ENCODE peak calls at places on chromosomes 5 and 9, in ten cellular contexts. D, I, O, U, R, S, Q, Z, Y and E are unnamed samples.

GRCh38 chr5:65213921-65214525 is 267.7 kb downstream of the ADAMTS6 start:
- DNase-seq in D (peak; percentile 9), I (no peak), O (no peak), U (no peak), R (peak; percentile 13), S (peak; percentile 17), Q (no peak), Z (no peak), Y (peak; percentile 26), E (no peak)

GRCh38 chr5:158463188-158463587 is 604.2 kb upstream of the CLINT1 start:
- DNase-seq in D (no peak), I (no peak), O (no peak), U (no peak), R (no peak), S (no peak), Q (no peak), Z (no peak), Y (no peak), E (no peak)

GRCh38 chr5:159953609-159954008 is 37.3 kb downstream of the ADRA1B start:
- DNase-seq in D (no peak), I (no peak), O (no peak), U (no peak), R (no peak), S (no peak), Q (no peak), Z (no peak), Y (no peak), E (no peak)

GRCh38 chr5:36874465-36874864 is 2.1 kb upstream of the NIPBL start:
- DNase-seq in D (no peak), I (no peak), O (no peak), U (no peak), R (no peak), S (no peak), Q (no peak), Z (no peak), Y (no peak), E (no peak)

GRCh38 chr9:133683494-133684460 is 47.6 kb downstream of the DBH start:
- DNase-seq in D (no peak), I (no peak), O (no peak), U (no peak), R (no peak), S (no peak), Q (no peak), Z (no peak), Y (no peak), E (no peak)

GRCh38 chr5:124527220-124527991 is 219.0 kb downstream of the ZNF608 start:
- DNase-seq in D (peak; percentile 31), I (no peak), O (no peak), U (no peak), R (no peak), S (no peak), Q (no peak), Z (no peak), Y (no peak), E (no peak)

GRCh38 chr5:99033014-99033931 is 104.5 kb upstream of the CHD1 start:
- DNase-seq in D (no peak), I (no peak), O (no peak), U (no peak), R (no peak), S (no peak), Q (no peak), Z (no peak), Y (no peak), E (no peak)

GRCh38 chr9:107759823-107760166 is 270.2 kb upstream of the KLF4 start:
- DNase-seq in D (no peak), I (no peak), O (no peak), U (no peak), R (no peak), S (no peak), Q (no peak), Z (no peak), Y (no peak), E (no peak)

GRCh38 chr5:11319851-11320580 is 559.0 kb upstream of the DAP start:
- DNase-seq in D (no peak), I (no peak), O (no peak), U (no peak), R (no peak), S (no peak), Q (peak; percentile 10), Z (no peak), Y (no peak), E (no peak)

GRCh38 chr9:90966475-90967150 is 165.0 kb downstream of the SYK start:
- DNase-seq in D (no peak), I (no peak), O (no peak), U (no peak), R (no peak), S (no peak), Q (no peak), Z (no peak), Y (no peak), E (no peak)

GRCh38 chr9:112535364-112535763 is 48.7 kb downstream of the KIAA1958 start:
- DNase-seq in D (no peak), I (no peak), O (no peak), U (no peak), R (no peak), S (no peak), Q (no peak), Z (no peak), Y (no peak), E (no peak)

GRCh38 chr9:86859056-86859455 is 88.2 kb downstream of the GAS1 start:
- DNase-seq in D (no peak), I (no peak), O (no peak), U (no peak), R (no peak), S (no peak), Q (no peak), Z (peak; percentile 51), Y (no peak), E (no peak)

GRCh38 chr5:1206521-1207412 is 5.4 kb downstream of the SLC6A19 start:
- DNase-seq in D (no peak), I (no peak), O (no peak), U (no peak), R (no peak), S (no peak), Q (no peak), Z (no peak), Y (no peak), E (no peak)

GRCh38 chr9:127629468-127630081 is 17.5 kb downstream of the STXBP1 start:
- DNase-seq in D (no peak), I (no peak), O (no peak), U (no peak), R (no peak), S (peak; percentile 55), Q (no peak), Z (no peak), Y (no peak), E (no peak)

GRCh38 chr5:14628346-14628745 is 36.2 kb upstream of the OTULIN start:
- DNase-seq in D (no peak), I (peak; percentile 21), O (no peak), U (no peak), R (no peak), S (peak; percentile 57), Q (no peak), Z (no peak), Y (no peak), E (peak; percentile 24)

GRCh38 chr5:130268489-130268888 is 364.2 kb downstream of the CHSY3 start:
- DNase-seq in D (no peak), I (no peak), O (no peak), U (no peak), R (no peak), S (no peak), Q (no peak), Z (no peak), Y (no peak), E (no peak)

GRCh38 chr9:124133752-124134151 is 122.2 kb downstream of the LHX2 start:
- DNase-seq in D (peak; percentile 59), I (no peak), O (peak; percentile 57), U (no peak), R (no peak), S (no peak), Q (no peak), Z (no peak), Y (no peak), E (no peak)

GRCh38 chr5:178561746-178562264 is 28.4 kb downstream of the COL23A1 start:
- DNase-seq in D (no peak), I (no peak), O (no peak), U (no peak), R (no peak), S (no peak), Q (no peak), Z (no peak), Y (no peak), E (no peak)

DNA sequence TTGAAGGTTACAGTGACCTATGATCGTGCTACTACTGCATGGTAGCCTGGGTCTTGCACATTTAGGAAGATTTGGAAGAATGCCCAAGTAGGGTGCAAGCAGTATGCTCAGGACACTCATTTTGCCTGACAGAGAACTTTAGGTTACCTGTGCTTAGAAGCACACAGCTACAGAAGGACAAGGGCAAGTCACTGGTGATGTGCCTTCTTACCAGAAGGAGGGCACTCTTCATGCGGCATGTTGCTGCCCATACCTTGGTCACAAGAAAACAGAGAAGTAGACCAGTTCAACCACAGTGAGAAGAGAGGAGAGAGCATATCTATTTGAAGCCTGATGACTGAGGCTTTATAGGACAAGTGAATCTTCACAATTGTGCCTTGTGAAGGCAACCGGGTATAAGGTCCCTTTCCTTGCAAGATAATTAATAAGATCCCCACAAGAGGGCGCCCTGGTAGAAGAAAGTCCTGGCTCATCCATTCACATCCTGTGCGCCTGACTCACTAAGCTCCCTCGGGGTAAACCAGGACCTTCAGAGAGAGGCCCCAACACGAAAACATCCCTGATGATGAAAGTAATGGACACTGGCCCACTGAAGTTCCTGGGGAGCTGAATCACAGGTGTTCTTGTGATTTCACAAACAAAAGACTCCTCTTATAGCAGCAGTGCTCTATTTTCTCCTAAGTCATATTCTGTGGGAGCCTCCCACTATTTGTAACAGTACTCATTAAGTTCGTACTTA is 38.1 kb upstream of the STARD4 start:
- DNase-seq in D (peak; percentile 72), I (peak; percentile 8), O (peak; percentile 66), U (peak; percentile 26), R (peak; percentile 63), S (peak; percentile 62), Q (peak; percentile 69), Z (peak; percentile 88), Y (peak; percentile 71), E (peak; percentile 84)
- TF ChIP-seq POLR2AphosphoS5 in D (no peak), I (no peak), O (no peak), U (no peak), R (no peak), S (no peak), Q (no peak), Z (peak; percentile 40), Y (no peak), E (peak; percentile 51)

GRCh38 chr5:34669931-34670516 is 13.9 kb downstream of the RAI14 start:
- DNase-seq in D (no peak), I (no peak), O (no peak), U (no peak), R (no peak), S (no peak), Q (no peak), Z (no peak), Y (no peak), E (no peak)
- TF ChIP-seq POLR2AphosphoS5 in D (no peak), I (no peak), O (no peak), U (no peak), R (no peak), S (no peak), Q (no peak), Z (no peak), Y (no peak), E (no peak)

GRCh38 chr5:126811515-126812198 is 34.7 kb downstream of the LMNB1 start:
- DNase-seq in D (no peak), I (no peak), O (no peak), U (no peak), R (no peak), S (no peak), Q (no peak), Z (no peak), Y (no peak), E (no peak)
- TF ChIP-seq POLR2AphosphoS5 in D (no peak), I (no peak), O (no peak), U (no peak), R (no peak), S (no peak), Q (no peak), Z (no peak), Y (no peak), E (no peak)

GRCh38 chr9:89500008-89500407 is 2.1 kb upstream of the SEMA4D start:
- DNase-seq in D (no peak), I (no peak), O (no peak), U (no peak), R (no peak), S (no peak), Q (no peak), Z (no peak), Y (no peak), E (no peak)
- TF ChIP-seq POLR2AphosphoS5 in D (no peak), I (no peak), O (no peak), U (no peak), R (no peak), S (no peak), Q (no peak), Z (no peak), Y (no peak), E (no peak)